ENCODE peak calls at places on chromosomes 5 and 9, in ten cellular contexts. One of them, this sample, is unnamed.

GRCh38 chr5:103598997-103599556 is 36.5 kb upstream of the NUDT12 start:
- DNase-seq in gastrocnemius medialis: no peak
- DNase-seq in tibial nerve: no peak
- DNase-seq in fibroblast of pulmonary artery: no peak
- DNase-seq in upper lobe of right lung: no peak
- DNase-seq in osteocyte: no peak
- DNase-seq in activated CD8-positive, alpha-beta T cell treated with anti-CD3 and anti-CD28 coated beads for 36 hours: no peak
- DNase-seq in mesothelial cell of epicardium: no peak
- DNase-seq in left ventricle myocardium inferior: no peak
- DNase-seq in AG10803: peak
- DNase-seq in this sample: no peak

GRCh38 chr9:14180077-14180941 is 133.6 kb downstream of the NFIB start:
- DNase-seq in gastrocnemius medialis: no peak
- DNase-seq in tibial nerve: no peak
- DNase-seq in fibroblast of pulmonary artery: peak
- DNase-seq in upper lobe of right lung: no peak
- DNase-seq in osteocyte: no peak
- DNase-seq in activated CD8-positive, alpha-beta T cell treated with anti-CD3 and anti-CD28 coated beads for 36 hours: no peak
- DNase-seq in mesothelial cell of epicardium: no peak
- DNase-seq in left ventricle myocardium inferior: peak
- DNase-seq in AG10803: no peak
- DNase-seq in this sample: no peak

GRCh38 chr5:125401724-125402622 is 655.5 kb upstream of the ZNF608 start:
- DNase-seq in gastrocnemius medialis: no peak
- DNase-seq in tibial nerve: no peak
- DNase-seq in fibroblast of pulmonary artery: peak
- DNase-seq in upper lobe of right lung: no peak
- DNase-seq in osteocyte: no peak
- DNase-seq in activated CD8-positive, alpha-beta T cell treated with anti-CD3 and anti-CD28 coated beads for 36 hours: no peak
- DNase-seq in mesothelial cell of epicardium: no peak
- DNase-seq in left ventricle myocardium inferior: no peak
- DNase-seq in AG10803: no peak
- DNase-seq in this sample: no peak

GRCh38 chr5:176725521-176725920 is 78.2 kb downstream of the TSPAN17 start:
- DNase-seq in gastrocnemius medialis: no peak
- DNase-seq in tibial nerve: no peak
- DNase-seq in fibroblast of pulmonary artery: no peak
- DNase-seq in upper lobe of right lung: no peak
- DNase-seq in osteocyte: no peak
- DNase-seq in activated CD8-positive, alpha-beta T cell treated with anti-CD3 and anti-CD28 coated beads for 36 hours: no peak
- DNase-seq in mesothelial cell of epicardium: no peak
- DNase-seq in left ventricle myocardium inferior: no peak
- DNase-seq in AG10803: no peak
- DNase-seq in this sample: no peak

GRCh38 chr9:101601904-101602765 is 7.4 kb upstream of the PPP3R2 start:
- DNase-seq in gastrocnemius medialis: no peak
- DNase-seq in tibial nerve: no peak
- DNase-seq in fibroblast of pulmonary artery: peak
- DNase-seq in upper lobe of right lung: no peak
- DNase-seq in osteocyte: no peak
- DNase-seq in activated CD8-positive, alpha-beta T cell treated with anti-CD3 and anti-CD28 coated beads for 36 hours: no peak
- DNase-seq in mesothelial cell of epicardium: no peak
- DNase-seq in left ventricle myocardium inferior: no peak
- DNase-seq in AG10803: peak
- DNase-seq in this sample: peak

GRCh38 chr5:1514027-1514818 is 9.5 kb downstream of the LPCAT1 start:
- DNase-seq in gastrocnemius medialis: peak
- DNase-seq in tibial nerve: peak
- DNase-seq in fibroblast of pulmonary artery: no peak
- DNase-seq in upper lobe of right lung: peak
- DNase-seq in osteocyte: peak
- DNase-seq in activated CD8-positive, alpha-beta T cell treated with anti-CD3 and anti-CD28 coated beads for 36 hours: no peak
- DNase-seq in mesothelial cell of epicardium: peak
- DNase-seq in left ventricle myocardium inferior: peak
- DNase-seq in AG10803: no peak
- DNase-seq in this sample: no peak

GRCh38 chr5:179858241-179858585 is 404 bp downstream of the MRNIP start:
- DNase-seq in gastrocnemius medialis: no peak
- DNase-seq in tibial nerve: no peak
- DNase-seq in fibroblast of pulmonary artery: peak
- DNase-seq in upper lobe of right lung: peak
- DNase-seq in osteocyte: no peak
- DNase-seq in activated CD8-positive, alpha-beta T cell treated with anti-CD3 and anti-CD28 coated beads for 36 hours: peak
- DNase-seq in mesothelial cell of epicardium: no peak
- DNase-seq in left ventricle myocardium inferior: no peak
- DNase-seq in AG10803: no peak
- DNase-seq in this sample: no peak

GRCh38 chr5:160262151-160262550 is 32.8 kb downstream of the FABP6 start:
- DNase-seq in gastrocnemius medialis: no peak
- DNase-seq in tibial nerve: no peak
- DNase-seq in fibroblast of pulmonary artery: no peak
- DNase-seq in upper lobe of right lung: peak
- DNase-seq in osteocyte: no peak
- DNase-seq in activated CD8-positive, alpha-beta T cell treated with anti-CD3 and anti-CD28 coated beads for 36 hours: no peak
- DNase-seq in mesothelial cell of epicardium: no peak
- DNase-seq in left ventricle myocardium inferior: no peak
- DNase-seq in AG10803: no peak
- DNase-seq in this sample: peak

GRCh38 chr5:148268556-148268955 is at the start of gene SPINK13:
- DNase-seq in gastrocnemius medialis: no peak
- DNase-seq in tibial nerve: no peak
- DNase-seq in fibroblast of pulmonary artery: peak
- DNase-seq in upper lobe of right lung: no peak
- DNase-seq in osteocyte: no peak
- DNase-seq in activated CD8-positive, alpha-beta T cell treated with anti-CD3 and anti-CD28 coated beads for 36 hours: no peak
- DNase-seq in mesothelial cell of epicardium: no peak
- DNase-seq in left ventricle myocardium inferior: no peak
- DNase-seq in AG10803: peak
- DNase-seq in this sample: no peak

GRCh38 chr9:87711857-87712800 is 13.8 kb upstream of the CTSL start:
- DNase-seq in gastrocnemius medialis: no peak
- DNase-seq in tibial nerve: no peak
- DNase-seq in fibroblast of pulmonary artery: peak
- DNase-seq in upper lobe of right lung: no peak
- DNase-seq in osteocyte: no peak
- DNase-seq in activated CD8-positive, alpha-beta T cell treated with anti-CD3 and anti-CD28 coated beads for 36 hours: no peak
- DNase-seq in mesothelial cell of epicardium: no peak
- DNase-seq in left ventricle myocardium inferior: no peak
- DNase-seq in AG10803: peak
- DNase-seq in this sample: no peak

GRCh38 chr5:41793156-41793770 is 77.0 kb downstream of the OXCT1 start:
- DNase-seq in gastrocnemius medialis: no peak
- DNase-seq in tibial nerve: no peak
- DNase-seq in fibroblast of pulmonary artery: peak
- DNase-seq in upper lobe of right lung: no peak
- DNase-seq in osteocyte: no peak
- DNase-seq in activated CD8-positive, alpha-beta T cell treated with anti-CD3 and anti-CD28 coated beads for 36 hours: no peak
- DNase-seq in mesothelial cell of epicardium: peak
- DNase-seq in left ventricle myocardium inferior: no peak
- DNase-seq in AG10803: peak
- DNase-seq in this sample: no peak

GRCh38 chr5:93226202-93226735 is 354.8 kb downstream of the NR2F1-AS1 start:
- DNase-seq in gastrocnemius medialis: no peak
- DNase-seq in tibial nerve: no peak
- DNase-seq in fibroblast of pulmonary artery: no peak
- DNase-seq in upper lobe of right lung: no peak
- DNase-seq in osteocyte: no peak
- DNase-seq in activated CD8-positive, alpha-beta T cell treated with anti-CD3 and anti-CD28 coated beads for 36 hours: no peak
- DNase-seq in mesothelial cell of epicardium: no peak
- DNase-seq in left ventricle myocardium inferior: no peak
- DNase-seq in AG10803: peak
- DNase-seq in this sample: no peak

GRCh38 chr5:98934581-98934980 is 5.8 kb upstream of the CHD1 start:
- DNase-seq in gastrocnemius medialis: no peak
- DNase-seq in tibial nerve: no peak
- DNase-seq in fibroblast of pulmonary artery: peak
- DNase-seq in upper lobe of right lung: no peak
- DNase-seq in osteocyte: no peak
- DNase-seq in activated CD8-positive, alpha-beta T cell treated with anti-CD3 and anti-CD28 coated beads for 36 hours: no peak
- DNase-seq in mesothelial cell of epicardium: no peak
- DNase-seq in left ventricle myocardium inferior: no peak
- DNase-seq in AG10803: no peak
- DNase-seq in this sample: no peak

GRCh38 chr5:100818340-100818739 is 84.7 kb downstream of the ST8SIA4 start:
- DNase-seq in gastrocnemius medialis: no peak
- DNase-seq in tibial nerve: no peak
- DNase-seq in fibroblast of pulmonary artery: no peak
- DNase-seq in upper lobe of right lung: no peak
- DNase-seq in osteocyte: no peak
- DNase-seq in activated CD8-positive, alpha-beta T cell treated with anti-CD3 and anti-CD28 coated beads for 36 hours: no peak
- DNase-seq in mesothelial cell of epicardium: no peak
- DNase-seq in left ventricle myocardium inferior: no peak
- DNase-seq in AG10803: no peak
- DNase-seq in this sample: no peak

DNA sequence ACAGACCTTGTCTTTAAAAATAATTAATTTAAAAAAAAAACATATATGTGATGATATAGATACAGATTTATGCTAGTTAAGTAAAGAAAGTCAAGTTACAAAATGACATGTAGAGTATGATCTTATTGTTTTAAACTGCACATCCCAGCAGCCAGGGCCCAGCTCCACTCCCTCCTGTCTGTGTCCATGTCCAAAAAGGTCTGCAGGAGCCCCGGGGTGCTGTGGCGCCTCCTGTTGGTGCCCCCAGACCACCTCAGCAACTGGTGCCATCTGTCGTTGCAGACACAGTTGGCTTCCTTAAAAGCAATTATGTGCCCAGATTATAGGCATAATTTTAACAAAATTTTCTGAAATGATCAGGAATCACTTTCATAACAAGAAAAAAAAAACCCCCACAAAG is 33.3 kb downstream of the IPPK start:
- DNase-seq in gastrocnemius medialis: no peak
- DNase-seq in tibial nerve: no peak
- DNase-seq in fibroblast of pulmonary artery: no peak
- DNase-seq in upper lobe of right lung: no peak
- DNase-seq in osteocyte: peak
- DNase-seq in activated CD8-positive, alpha-beta T cell treated with anti-CD3 and anti-CD28 coated beads for 36 hours: no peak
- DNase-seq in mesothelial cell of epicardium: no peak
- DNase-seq in left ventricle myocardium inferior: no peak
- DNase-seq in AG10803: no peak
- DNase-seq in this sample: no peak
- TF ChIP-seq CTCF in gastrocnemius medialis: no peak
- TF ChIP-seq CTCF in tibial nerve: no peak
- TF ChIP-seq CTCF in fibroblast of pulmonary artery: no peak
- TF ChIP-seq CTCF in upper lobe of right lung: no peak
- TF ChIP-seq CTCF in osteocyte: no peak
- TF ChIP-seq CTCF in activated CD8-positive, alpha-beta T cell treated with anti-CD3 and anti-CD28 coated beads for 36 hours: no peak
- TF ChIP-seq CTCF in mesothelial cell of epicardium: no peak
- TF ChIP-seq CTCF in left ventricle myocardium inferior: no peak
- TF ChIP-seq CTCF in AG10803: no peak
- TF ChIP-seq CTCF in this sample: no peak

DNA sequence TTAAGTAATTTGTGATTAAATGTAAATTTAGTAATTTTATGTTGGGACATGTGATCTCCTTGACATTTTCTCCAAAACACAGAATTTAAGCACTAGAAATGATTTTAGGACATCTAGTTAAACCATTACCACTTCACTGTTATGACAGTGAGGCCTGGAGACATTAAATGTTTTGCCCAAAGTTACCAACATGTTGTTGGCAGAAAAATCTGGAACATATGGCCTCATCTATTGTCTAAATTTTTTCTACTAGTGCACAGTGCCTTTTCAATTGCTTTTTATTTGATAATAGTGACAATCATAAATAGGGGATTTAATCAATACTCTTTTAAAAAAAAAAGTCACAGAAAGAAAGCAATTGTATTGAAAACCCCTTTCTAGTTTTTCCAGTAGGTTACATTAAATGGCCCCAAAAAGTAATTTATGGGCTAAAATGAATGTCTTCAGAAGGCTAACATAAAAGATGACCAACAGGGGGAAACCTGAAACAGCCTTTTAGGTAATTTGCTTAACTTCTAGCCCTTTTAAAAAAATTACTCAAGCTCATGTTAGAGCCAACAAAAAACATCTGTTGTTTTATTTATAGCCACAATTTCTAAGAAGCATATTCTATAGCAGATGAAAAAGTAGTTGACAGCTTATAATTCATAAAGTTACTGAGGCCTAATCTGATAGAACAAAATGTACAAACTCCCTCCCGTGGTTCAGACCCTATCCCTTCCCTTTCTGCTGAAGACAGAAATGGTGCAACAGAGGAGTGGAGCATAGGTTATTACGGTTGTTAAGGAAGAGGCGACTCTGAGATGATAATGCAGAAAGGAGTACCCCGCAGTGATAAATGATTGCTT is 45.8 kb downstream of the PIK3R1 start:
- DNase-seq in gastrocnemius medialis: no peak
- DNase-seq in tibial nerve: no peak
- DNase-seq in fibroblast of pulmonary artery: peak
- DNase-seq in upper lobe of right lung: no peak
- DNase-seq in osteocyte: no peak
- DNase-seq in activated CD8-positive, alpha-beta T cell treated with anti-CD3 and anti-CD28 coated beads for 36 hours: no peak
- DNase-seq in mesothelial cell of epicardium: no peak
- DNase-seq in left ventricle myocardium inferior: no peak
- DNase-seq in AG10803: peak
- DNase-seq in this sample: no peak
- TF ChIP-seq CTCF in gastrocnemius medialis: no peak
- TF ChIP-seq CTCF in tibial nerve: no peak
- TF ChIP-seq CTCF in fibroblast of pulmonary artery: peak
- TF ChIP-seq CTCF in upper lobe of right lung: peak
- TF ChIP-seq CTCF in osteocyte: peak
- TF ChIP-seq CTCF in activated CD8-positive, alpha-beta T cell treated with anti-CD3 and anti-CD28 coated beads for 36 hours: no peak
- TF ChIP-seq CTCF in mesothelial cell of epicardium: no peak
- TF ChIP-seq CTCF in left ventricle myocardium inferior: peak
- TF ChIP-seq CTCF in AG10803: peak
- TF ChIP-seq CTCF in this sample: peak

GRCh38 chr5:36502608-36503007 is 103.8 kb upstream of the SLC1A3 start:
- DNase-seq in gastrocnemius medialis: no peak
- DNase-seq in tibial nerve: no peak
- DNase-seq in fibroblast of pulmonary artery: peak
- DNase-seq in upper lobe of right lung: no peak
- DNase-seq in osteocyte: no peak
- DNase-seq in activated CD8-positive, alpha-beta T cell treated with anti-CD3 and anti-CD28 coated beads for 36 hours: no peak
- DNase-seq in mesothelial cell of epicardium: no peak
- DNase-seq in left ventricle myocardium inferior: no peak
- DNase-seq in AG10803: peak
- DNase-seq in this sample: no peak

GRCh38 chr5:36505021-36505420 is 101.4 kb upstream of the SLC1A3 start:
- DNase-seq in gastrocnemius medialis: no peak
- DNase-seq in tibial nerve: no peak
- DNase-seq in fibroblast of pulmonary artery: no peak
- DNase-seq in upper lobe of right lung: no peak
- DNase-seq in osteocyte: no peak
- DNase-seq in activated CD8-positive, alpha-beta T cell treated with anti-CD3 and anti-CD28 coated beads for 36 hours: no peak
- DNase-seq in mesothelial cell of epicardium: no peak
- DNase-seq in left ventricle myocardium inferior: no peak
- DNase-seq in AG10803: no peak
- DNase-seq in this sample: no peak

GRCh38 chr5:36507332-36507952 is 99.0 kb upstream of the SLC1A3 start:
- DNase-seq in gastrocnemius medialis: peak
- DNase-seq in tibial nerve: peak
- DNase-seq in fibroblast of pulmonary artery: peak
- DNase-seq in upper lobe of right lung: peak
- DNase-seq in osteocyte: peak
- DNase-seq in activated CD8-positive, alpha-beta T cell treated with anti-CD3 and anti-CD28 coated beads for 36 hours: peak
- DNase-seq in mesothelial cell of epicardium: peak
- DNase-seq in left ventricle myocardium inferior: peak
- DNase-seq in AG10803: peak
- DNase-seq in this sample: peak
- TF ChIP-seq CTCF in gastrocnemius medialis: peak
- TF ChIP-seq CTCF in tibial nerve: peak
- TF ChIP-seq CTCF in fibroblast of pulmonary artery: peak
- TF ChIP-seq CTCF in upper lobe of right lung: peak
- TF ChIP-seq CTCF in osteocyte: peak
- TF ChIP-seq CTCF in activated CD8-positive, alpha-beta T cell treated with anti-CD3 and anti-CD28 coated beads for 36 hours: peak
- TF ChIP-seq CTCF in mesothelial cell of epicardium: peak
- TF ChIP-seq CTCF in left ventricle myocardium inferior: peak
- TF ChIP-seq CTCF in AG10803: peak
- TF ChIP-seq CTCF in this sample: peak

GRCh38 chr5:172681421-172681820 is 40.4 kb downstream of the NEURL1B start:
- DNase-seq in gastrocnemius medialis: no peak
- DNase-seq in tibial nerve: no peak
- DNase-seq in fibroblast of pulmonary artery: no peak
- DNase-seq in upper lobe of right lung: no peak
- DNase-seq in osteocyte: no peak
- DNase-seq in activated CD8-positive, alpha-beta T cell treated with anti-CD3 and anti-CD28 coated beads for 36 hours: no peak
- DNase-seq in mesothelial cell of epicardium: no peak
- DNase-seq in left ventricle myocardium inferior: no peak
- DNase-seq in AG10803: no peak
- DNase-seq in this sample: no peak
- TF ChIP-seq CTCF in gastrocnemius medialis: no peak
- TF ChIP-seq CTCF in tibial nerve: no peak
- TF ChIP-seq CTCF in fibroblast of pulmonary artery: no peak
- TF ChIP-seq CTCF in upper lobe of right lung: no peak
- TF ChIP-seq CTCF in osteocyte: no peak
- TF ChIP-seq CTCF in activated CD8-positive, alpha-beta T cell treated with anti-CD3 and anti-CD28 coated beads for 36 hours: no peak
- TF ChIP-seq CTCF in mesothelial cell of epicardium: no peak
- TF ChIP-seq CTCF in left ventricle myocardium inferior: no peak
- TF ChIP-seq CTCF in AG10803: no peak
- TF ChIP-seq CTCF in this sample: no peak

This sample was measured in D721Med.